ENCODE peak calls at places on chromosomes 7 and 10, in eight cellular contexts. W is SJCRH30, J is thoracic aorta, A is HCT116, B is tibial artery, N is prostate gland, Q is Peyer's patch, K is upper lobe of left lung. I is an unnamed sample. For H3K4me1 and H3K36me3, the result is how much of the 10 kb centered on the place peaks cover.

GRCh38 chr7:3495530-3495929 is 194.5 kb downstream of the SDK1 start:
- DNase-seq in W (peak), B (no peak), Q (no peak), N (no peak), J (no peak), A (no peak), K (peak), I (no peak)

GRCh38 chr7:110043514-110043913 is 1047.4 kb upstream of the LRRN3 start:
- DNase-seq in A (no peak), K (no peak), B (no peak), J (no peak), Q (no peak), W (no peak), N (no peak), I (no peak)

GRCh38 chr10:88041243-88042161 is 178.1 kb downstream of the PTEN start:
- DNase-seq in J (no peak), B (no peak), K (no peak), N (no peak), W (no peak), Q (no peak), A (no peak), I (no peak)

GRCh38 chr7:94975316-94975715 is 67.9 kb downstream of the PPP1R9A start:
- DNase-seq in J (no peak), B (no peak), N (no peak), A (no peak), Q (no peak), K (no peak), W (peak), I (no peak)

GRCh38 chr10:5810235-5810634 is 3.0 kb downstream of the GDI2 start:
- DNase-seq in K (no peak), N (no peak), J (no peak), B (no peak), A (no peak), Q (no peak), W (no peak), I (no peak)

GRCh38 chr10:130771491-130771890 is 540.0 kb downstream of the TCERG1L start:
- DNase-seq in W (no peak), Q (peak), N (no peak), K (no peak), B (no peak), J (no peak), A (no peak), I (no peak)

GRCh38 chr7:73707045-73707631 is 12.3 kb downstream of the STX1A start:
- DNase-seq in Q (peak), N (peak), W (no peak), J (no peak), B (peak), A (peak), K (peak), I (no peak)

GRCh38 chr7:36852017-36852416 is 127.7 kb upstream of the AOAH start:
- DNase-seq in Q (no peak), B (no peak), K (no peak), J (no peak), W (no peak), N (no peak), A (no peak), I (no peak)

GRCh38 chr10:47029181-47029971 is 118.1 kb downstream of the PTPN20 start:
- DNase-seq in W (no peak), K (no peak), N (no peak), B (no peak), Q (no peak), A (no peak), J (no peak), I (no peak)

GRCh38 chr10:28686835-28687682 is 9.7 kb downstream of the BAMBI start:
- DNase-seq in W (no peak), A (no peak), K (no peak), B (no peak), N (no peak), Q (no peak), J (no peak), I (no peak)

GRCh38 chr10:21705828-21706176 is 171.8 kb downstream of the MLLT10 start:
- DNase-seq in J (no peak), W (peak), B (no peak), K (no peak), N (no peak), A (no peak), Q (no peak), I (no peak)

GRCh38 chr7:28093617-28094232 is 86.9 kb downstream of the JAZF1 start:
- DNase-seq in N (peak), W (peak), A (peak), Q (peak), K (no peak), B (peak), J (no peak), I (peak)

GRCh38 chr7:37081436-37081835 is 357.1 kb upstream of the AOAH start:
- DNase-seq in B (no peak), N (no peak), Q (peak), A (no peak), K (no peak), J (no peak), W (peak), I (peak)

GRCh38 chr7:92276486-92276885 is 30.7 kb downstream of the ANKIB1 start:
- DNase-seq in W (no peak), Q (no peak), J (no peak), B (no peak), N (no peak), K (no peak), A (no peak), I (no peak)

GRCh38 chr7:134834689-134835462 is 55.4 kb downstream of the CALD1 start:
- DNase-seq in J (no peak), A (no peak), K (no peak), N (no peak), Q (no peak), B (peak), W (no peak), I (no peak)

GRCh38 chr10:51063659-51064535 is 10.4 kb upstream of the PRKG1 start:
- DNase-seq in B (no peak), K (no peak), J (no peak), Q (no peak), W (peak), A (peak), N (no peak), I (no peak)

GRCh38 chr7:94183289-94183749 is 179.2 kb upstream of the BET1 start:
- DNase-seq in J (no peak), Q (no peak), B (no peak), K (no peak), W (peak), N (no peak), A (peak), I (no peak)

GRCh38 chr7:10122573-10123100 is 851.0 kb upstream of the PHF14 start:
- DNase-seq in N (no peak), J (no peak), W (peak), Q (no peak), A (no peak), B (no peak), K (no peak), I (peak)

GRCh38 chr10:5070648-5071410 is 23.4 kb upstream of the AKR1C3 start:
- DNase-seq in N (no peak), A (no peak), Q (no peak), K (no peak), W (no peak), J (no peak), B (no peak), I (peak)

GRCh38 chr10:6128591-6129383 is 40.0 kb downstream of the RBM17 start:
- DNase-seq in B (peak), K (no peak), J (no peak), Q (no peak), W (peak), N (no peak), A (no peak), I (peak)

GRCh38 chr7:99407849-99408346 is 499 bp downstream of the PDAP1 start:
- DNase-seq in A (no peak), J (peak), K (peak), N (no peak), W (peak), Q (peak), B (peak), I (peak)

GRCh38 chr7:143345428-143345900 is 17.0 kb downstream of the FAM131B start:
- DNase-seq in N (no peak), J (no peak), B (peak), Q (peak), A (peak), W (no peak), K (peak), I (no peak)

GRCh38 chr7:102125127-102125561 is 161.5 kb upstream of the SH2B2 start:
- DNase-seq in W (no peak), Q (peak), A (peak), J (peak), N (no peak), B (peak), K (peak), I (peak)

GRCh38 chr10:4883079-4883739 is 57.2 kb downstream of the AKR1E2 start:
- DNase-seq in W (no peak), K (no peak), J (no peak), Q (no peak), N (no peak), A (no peak), B (no peak), I (peak)

GRCh38 chr7:34066968-34067367 is 161.6 kb downstream of the BMPER start:
- DNase-seq in N (no peak), B (no peak), W (peak), Q (no peak), J (no peak), K (no peak), A (no peak), I (no peak)

GRCh38 chr7:42010751-42011150 is 226.3 kb downstream of the GLI3 start:
- DNase-seq in Q (no peak), K (no peak), A (no peak), W (no peak), N (no peak), B (no peak), J (no peak), I (no peak)

GRCh38 chr7:44971991-44972441 is 6.8 kb downstream of the MYO1G start:
- DNase-seq in N (no peak), A (no peak), K (no peak), Q (peak), J (no peak), W (no peak), B (no peak), I (no peak)

GRCh38 chr10:115827650-115828049 is 445.4 kb downstream of the GFRA1 start:
- DNase-seq in W (no peak), K (no peak), A (no peak), B (no peak), J (no peak), N (no peak), Q (no peak), I (no peak)

GRCh38 chr10:95289003-95289920 is 1.5 kb downstream of the PDLIM1 start:
- DNase-seq in A (no peak), K (no peak), W (no peak), J (no peak), N (no peak), B (no peak), Q (peak), I (no peak)

GRCh38 chr7:16465469-16466086 is at the start of gene SOSTDC1:
- DNase-seq in A (no peak), N (peak), B (no peak), Q (no peak), J (no peak), W (peak), K (no peak), I (no peak)

GRCh38 chr10:35447693-35448407 is 111.5 kb downstream of the CCNY start:
- DNase-seq in K (no peak), N (peak), Q (no peak), A (peak), B (no peak), J (no peak), W (peak), I (peak)

GRCh38 chr7:67413670-67414069 is 417.0 kb downstream of the TYW1 start:
- DNase-seq in Q (no peak), A (no peak), W (no peak), J (no peak), B (no peak), N (no peak), K (no peak), I (no peak)

GRCh38 chr7:1663243-1663642 is 6.8 kb upstream of the ELFN1 start:
- DNase-seq in W (no peak), J (no peak), B (peak), A (no peak), N (no peak), Q (no peak), K (peak), I (no peak)

GRCh38 chr10:23065549-23065948 is 29.8 kb upstream of the MSRB2 start:
- DNase-seq in J (peak), N (peak), W (peak), B (peak), A (no peak), Q (peak), K (no peak), I (peak)

GRCh38 chr7:154990964-154991514 is 11.9 kb downstream of the PAXIP1 start:
- DNase-seq in B (no peak), W (no peak), J (no peak), K (no peak), Q (no peak), A (no peak), N (no peak), I (no peak)

GRCh38 chr10:113711142-113711541 is 31.4 kb downstream of the CASP7 start:
- DNase-seq in J (no peak), A (no peak), Q (no peak), K (no peak), W (peak), B (no peak), N (no peak), I (no peak)

GRCh38 chr10:73655257-73655989 is 406 bp downstream of the SYNPO2L start:
- DNase-seq in W (peak), J (no peak), A (no peak), N (no peak), B (no peak), Q (peak), K (no peak), I (no peak)

GRCh38 chr10:3783313-3783689 is 1.7 kb downstream of the KLF6 start:
- DNase-seq in B (peak), N (peak), W (peak), K (no peak), Q (peak), J (no peak), A (no peak), I (peak)

GRCh38 chr10:3782456-3783312 is 2.3 kb downstream of the KLF6 start:
- DNase-seq in K (no peak), J (no peak), Q (peak), A (no peak), N (peak), W (peak), B (peak), I (peak)

GRCh38 chr10:3780766-3781457 is 4.1 kb downstream of the KLF6 start:
- DNase-seq in N (no peak), J (no peak), Q (peak), W (no peak), K (peak), A (no peak), B (no peak), I (no peak)

GRCh38 chr10:3781458-3782098 is 3.4 kb downstream of the KLF6 start:
- DNase-seq in B (peak), N (no peak), J (no peak), K (peak), A (no peak), Q (peak), W (no peak), I (no peak)

DNA sequence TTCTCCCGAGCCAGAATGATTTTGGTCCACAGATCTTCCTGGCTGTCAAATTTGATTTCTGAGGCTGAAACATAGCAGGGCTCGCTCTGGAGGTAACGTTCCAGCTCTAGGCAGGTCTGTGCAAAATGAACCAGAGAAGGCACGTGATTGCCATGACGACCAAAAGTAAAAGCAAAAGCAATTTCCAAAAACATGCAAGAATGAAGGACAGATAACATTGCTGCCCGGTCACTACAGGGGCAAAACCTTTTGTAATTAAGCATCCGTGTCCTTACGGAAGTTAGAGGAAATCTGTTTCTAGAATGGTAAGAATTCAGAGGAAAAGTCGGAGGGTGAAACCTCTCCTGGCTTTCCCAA is 2.9 kb downstream of the KLF6 start:
- DNase-seq in N (no peak), B (no peak), W (no peak), Q (peak), J (no peak), A (no peak), K (no peak), I (no peak)
- H3K4me1 ChIP-seq in N (under half), B (under half), W (under half), Q (under half), J (under half), A (half or more), K (under half), I (under half)

GRCh38 chr10:18195060-18195799 is 55.0 kb downstream of the CACNB2 start:
- DNase-seq in A (no peak), B (no peak), Q (no peak), J (no peak), K (no peak), N (peak), W (no peak), I (no peak)
- H3K27ac ChIP-seq in A (no peak), B (no peak), Q (no peak), J (no peak), K (no peak), N (peak), W (no peak), I (no peak)

DNA sequence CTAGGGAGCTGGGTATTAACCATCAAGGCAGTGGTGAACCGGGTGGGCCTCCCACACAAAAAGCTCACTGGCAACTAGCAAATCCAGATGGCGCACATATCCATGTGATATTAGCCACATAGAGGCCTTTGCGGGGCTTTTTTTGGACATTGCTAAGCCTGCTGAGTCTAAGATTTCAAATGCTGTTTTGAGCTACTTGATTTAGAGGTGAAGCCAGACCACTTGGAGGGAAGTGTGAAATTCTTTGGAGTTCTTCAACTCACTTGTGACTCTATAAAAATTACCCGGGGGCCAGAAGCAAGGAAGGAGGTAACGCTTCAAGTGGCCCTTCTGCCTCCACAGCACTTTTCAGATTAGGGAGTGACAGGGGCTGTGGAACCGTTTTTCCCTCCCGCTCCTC is 619.8 kb upstream of the GALNT17 start:
- DNase-seq in K (no peak), N (no peak), J (no peak), B (no peak), W (peak), Q (no peak), A (no peak), I (no peak)
- H3K36me3 ChIP-seq in K (under half), N (under half), J (under half), B (under half), W (under half), Q (under half), A (under half), I (under half)

DNA sequence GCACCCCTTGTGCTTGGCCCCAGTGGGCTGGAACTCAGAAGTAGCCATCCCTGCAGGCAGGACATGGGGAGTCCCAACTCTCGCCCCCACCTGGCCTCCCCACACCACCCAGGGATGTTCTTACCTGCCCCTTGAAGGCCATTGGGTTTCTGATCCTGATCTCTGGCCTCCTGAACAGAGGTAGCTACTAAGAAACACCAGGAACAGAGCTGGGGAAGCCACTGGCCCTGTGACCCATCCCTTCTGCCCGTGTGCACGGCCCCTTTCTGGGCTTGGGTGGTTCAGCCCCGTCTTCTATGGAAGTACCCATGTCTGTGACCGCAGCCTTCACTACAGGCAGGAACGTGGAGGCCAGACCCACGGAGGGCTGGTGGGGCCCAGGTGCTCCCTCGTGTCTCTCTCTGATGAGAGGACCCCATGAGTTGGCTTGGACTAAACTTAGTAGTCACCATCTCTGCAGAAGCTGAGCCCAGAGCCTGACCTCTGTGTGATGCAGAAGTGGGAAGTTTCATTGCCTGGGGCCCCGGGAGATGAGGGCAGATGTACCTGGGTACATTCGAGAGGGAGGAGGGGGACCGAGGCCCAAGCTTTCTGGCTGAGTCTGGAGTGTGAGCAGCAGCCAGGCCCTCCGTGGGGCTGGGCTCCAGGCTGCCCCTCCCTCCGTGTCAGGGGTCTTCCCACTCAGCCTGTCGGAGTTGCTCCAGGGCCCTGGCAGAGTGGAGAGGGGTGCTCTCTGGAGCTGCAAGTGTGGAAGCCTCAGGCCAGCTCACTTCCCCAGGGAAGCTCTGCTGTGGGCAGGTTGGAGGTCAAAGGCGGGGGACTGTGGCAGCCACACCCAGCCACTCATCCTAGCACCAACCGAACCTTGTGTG is 81.0 kb downstream of the MKI67 start:
- DNase-seq in A (no peak), J (no peak), B (no peak), Q (no peak), N (no peak), K (no peak), W (no peak), I (no peak)
- H3K4me1 ChIP-seq in A (under half), J (under half), B (under half), Q (under half), N (under half), K (under half), W (under half), I (under half)

DNA sequence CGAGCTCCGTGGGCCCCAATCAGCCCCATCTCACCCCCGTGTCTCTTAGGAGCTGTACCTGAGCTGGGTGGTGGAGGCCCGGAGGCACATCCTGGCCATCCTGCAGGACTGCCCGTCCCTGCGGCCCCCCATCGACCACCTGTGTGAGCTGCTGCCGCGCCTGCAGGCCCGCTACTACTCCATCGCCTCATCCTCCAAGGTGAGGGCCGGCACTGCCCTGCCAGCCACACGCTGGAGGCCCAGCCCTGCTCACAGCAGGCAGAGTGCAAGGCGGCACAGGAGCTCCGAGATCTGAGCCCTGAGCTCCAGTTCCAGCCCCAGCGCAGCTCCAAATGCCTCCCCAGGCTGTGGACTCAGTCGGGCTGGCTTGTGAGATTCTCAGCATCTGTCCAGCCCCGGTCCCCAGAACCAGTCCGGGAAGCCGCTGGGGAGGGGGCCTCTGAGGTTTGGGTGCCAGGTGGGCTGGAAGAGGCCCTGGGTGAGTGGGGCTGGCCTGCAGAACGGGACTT is 9.3 kb downstream of the TMEM120A start:
- DNase-seq in J (no peak), Q (no peak), N (no peak), K (peak), W (no peak), A (no peak), B (no peak), I (no peak)
- H3K27ac ChIP-seq in J (no peak), Q (no peak), N (no peak), K (no peak), W (no peak), A (no peak), B (no peak), I (peak)